ENCODE peak calls at places on chromosomes 3 and 15, in ten cellular contexts. F is fibroblast of pulmonary artery, U is heart left ventricle, K is aorta, X is NCI-H1105 treated with DMSO at 0.1 percent for 48 hours, O is NCI-H2081, I is OCI-LY7, E is MCF 10A, V is HTR-8/SVneo, N is anterior cingulate cortex. Y is an unnamed sample.

GRCh38 chr3:37661615-37662306 is 199.9 kb upstream of the CTDSPL start:
- DNase-seq in F (no peak), U (peak; percentile 56), K (no peak), X (no peak), O (no peak), I (no peak), E (no peak), V (no peak), N (no peak), Y (no peak)

GRCh38 chr3:194485876-194486539 is 794 bp downstream of the ATP13A3 start:
- DNase-seq in F (peak; percentile 58), U (peak; percentile 71), K (peak; percentile 86), X (peak; percentile 43), O (peak; percentile 42), I (peak; percentile 44), E (no peak), V (no peak), N (no peak), Y (peak; percentile 72)

GRCh38 chr3:126990890-126991289 is 8.0 kb downstream of the PLXNA1 start:
- DNase-seq in F (no peak), U (no peak), K (no peak), X (no peak), O (no peak), I (no peak), E (no peak), V (no peak), N (no peak), Y (no peak)

GRCh38 chr3:119308355-119308754 is 14.2 kb downstream of the ARHGAP31 start:
- DNase-seq in F (no peak), U (no peak), K (no peak), X (no peak), O (no peak), I (no peak), E (no peak), V (no peak), N (no peak), Y (no peak)

GRCh38 chr3:60588806-60589205 is 662.4 kb downstream of the FHIT start:
- DNase-seq in F (no peak), U (no peak), K (no peak), X (no peak), O (no peak), I (no peak), E (peak; percentile 95), V (no peak), N (no peak), Y (no peak)

GRCh38 chr15:24966364-24967103 is 11.7 kb downstream of the SNRPN start:
- DNase-seq in F (no peak), U (no peak), K (no peak), X (no peak), O (no peak), I (no peak), E (no peak), V (no peak), N (no peak), Y (no peak)

GRCh38 chr15:35888815-35889214 is 342.9 kb upstream of the DPH6 start:
- DNase-seq in F (no peak), U (no peak), K (no peak), X (peak; percentile 0), O (no peak), I (no peak), E (peak; percentile 15), V (no peak), N (no peak), Y (no peak)

GRCh38 chr3:50418845-50419244 is 59.5 kb upstream of the TMEM115 start:
- DNase-seq in F (peak; percentile 59), U (no peak), K (no peak), X (no peak), O (no peak), I (no peak), E (peak; percentile 17), V (peak; percentile 72), N (no peak), Y (no peak)

GRCh38 chr3:33440578-33441321 is 545 bp upstream of the UBP1 start:
- DNase-seq in F (peak; percentile 100), U (peak; percentile 77), K (peak; percentile 86), X (peak; percentile 96), O (peak; percentile 100), I (peak; percentile 100), E (peak; percentile 100), V (peak; percentile 97), N (peak; percentile 100), Y (peak; percentile 98)

GRCh38 chr3:132593950-132594328 is 3.1 kb upstream of the ACKR4 start:
- DNase-seq in F (peak; percentile 65), U (no peak), K (no peak), X (no peak), O (no peak), I (no peak), E (peak; percentile 63), V (peak; percentile 60), N (no peak), Y (no peak)

GRCh38 chr3:128714887-128715496 is 11.0 kb upstream of the RAB7A start:
- DNase-seq in F (no peak), U (no peak), K (no peak), X (no peak), O (no peak), I (peak; percentile 39), E (no peak), V (no peak), N (no peak), Y (no peak)

GRCh38 chr15:45948226-45948625 is 313.4 kb downstream of the SQOR start:
- DNase-seq in F (no peak), U (no peak), K (no peak), X (no peak), O (peak; percentile 34), I (no peak), E (no peak), V (no peak), N (no peak), Y (no peak)

GRCh38 chr3:151113342-151113741 is 27.9 kb downstream of the MED12L start:
- DNase-seq in F (no peak), U (no peak), K (no peak), X (no peak), O (no peak), I (no peak), E (no peak), V (no peak), N (no peak), Y (no peak)

GRCh38 chr3:46395210-46395661 is 11.6 kb downstream of the CCR5AS start:
- DNase-seq in F (peak; percentile 92), U (no peak), K (no peak), X (no peak), O (no peak), I (no peak), E (no peak), V (no peak), N (no peak), Y (no peak)

GRCh38 chr3:179105881-179106280 is 34.3 kb upstream of the ZMAT3 start:
- DNase-seq in F (no peak), U (no peak), K (no peak), X (no peak), O (no peak), I (no peak), E (no peak), V (no peak), N (no peak), Y (no peak)

GRCh38 chr3:119810018-119810435 is 28.1 kb downstream of the NR1I2 start:
- DNase-seq in F (peak; percentile 31), U (peak; percentile 77), K (peak; percentile 80), X (no peak), O (no peak), I (no peak), E (no peak), V (no peak), N (no peak), Y (peak; percentile 19)

GRCh38 chr15:65796610-65797012 is 4.5 kb upstream of the DENND4A start:
- DNase-seq in F (peak; percentile 82), U (no peak), K (no peak), X (peak; percentile 18), O (no peak), I (no peak), E (peak; percentile 79), V (peak; percentile 36), N (no peak), Y (no peak)

GRCh38 chr15:82043726-82044372 is 2.0 kb downstream of the MEX3B start:
- DNase-seq in F (peak; percentile 45), U (peak; percentile 65), K (peak; percentile 75), X (no peak), O (no peak), I (no peak), E (no peak), V (peak; percentile 17), N (no peak), Y (peak; percentile 26)

GRCh38 chr3:70824785-70825184 is 512.3 kb upstream of the MDFIC2 start:
- DNase-seq in F (peak; percentile 63), U (no peak), K (no peak), X (no peak), O (no peak), I (no peak), E (peak; percentile 84), V (peak; percentile 71), N (no peak), Y (no peak)

GRCh38 chr3:53675942-53676341 is 170.3 kb downstream of the CHDH start:
- DNase-seq in F (no peak), U (no peak), K (no peak), X (no peak), O (no peak), I (no peak), E (no peak), V (no peak), N (no peak), Y (no peak)

GRCh38 chr3:101876142-101876541 is 26.8 kb downstream of the NFKBIZ start:
- DNase-seq in F (no peak), U (no peak), K (no peak), X (no peak), O (no peak), I (no peak), E (no peak), V (no peak), N (no peak), Y (no peak)

GRCh38 chr3:178059836-178060235 is 476.4 kb upstream of the KCNMB2 start:
- DNase-seq in F (no peak), U (no peak), K (no peak), X (no peak), O (no peak), I (no peak), E (no peak), V (no peak), N (no peak), Y (no peak)

GRCh38 chr3:77303943-77304778 is 264.3 kb downstream of the ROBO2 start:
- DNase-seq in F (no peak), U (no peak), K (no peak), X (peak; percentile 19), O (peak; percentile 26), I (no peak), E (no peak), V (no peak), N (no peak), Y (no peak)

Y was measured in mucosa of descending colon.